ENCODE peak calls at places on chromosomes 1 and 21, in seven cellular contexts. One of them, this sample, is unnamed.

GRCh38 chr1:13725714-13726175 is 25.8 kb downstream of the PRDM2 start:
- DNase-seq in lung: no peak
- DNase-seq in transverse colon: peak; percentile 59
- DNase-seq in adrenal gland: peak; percentile 37
- DNase-seq in neural progenitor cell: peak; percentile 19
- DNase-seq in ovary: no peak
- DNase-seq in mucosa of descending colon: peak; percentile 49
- DNase-seq in this sample: peak; percentile 7

GRCh38 chr1:205255941-205256780 is 28.4 kb downstream of the TMCC2 start:
- DNase-seq in neural progenitor cell: peak; percentile 84
- DNase-seq in mucosa of descending colon: peak; percentile 94
- DNase-seq in transverse colon: peak; percentile 93
- DNase-seq in lung: peak; percentile 89
- DNase-seq in ovary: peak; percentile 92
- DNase-seq in adrenal gland: peak; percentile 96
- DNase-seq in this sample: peak; percentile 90

GRCh38 chr1:3852711-3853498 is 4.1 kb downstream of the CEP104 start:
- DNase-seq in neural progenitor cell: no peak
- DNase-seq in adrenal gland: peak; percentile 46
- DNase-seq in transverse colon: no peak
- DNase-seq in ovary: no peak
- DNase-seq in lung: no peak
- DNase-seq in mucosa of descending colon: no peak
- DNase-seq in this sample: no peak

GRCh38 chr21:31730687-31731111 is 1.2 kb downstream of the SCAF4 start:
- DNase-seq in adrenal gland: no peak
- DNase-seq in transverse colon: no peak
- DNase-seq in neural progenitor cell: peak; percentile 89
- DNase-seq in lung: no peak
- DNase-seq in ovary: no peak
- DNase-seq in mucosa of descending colon: peak; percentile 25
- DNase-seq in this sample: no peak

GRCh38 chr1:19616489-19616888 is 27.6 kb upstream of the NBL1 start:
- DNase-seq in mucosa of descending colon: no peak
- DNase-seq in transverse colon: no peak
- DNase-seq in adrenal gland: no peak
- DNase-seq in neural progenitor cell: no peak
- DNase-seq in ovary: no peak
- DNase-seq in lung: no peak
- DNase-seq in this sample: no peak

GRCh38 chr1:166258017-166258416 is 91.2 kb upstream of the FAM78B start:
- DNase-seq in transverse colon: no peak
- DNase-seq in neural progenitor cell: no peak
- DNase-seq in adrenal gland: no peak
- DNase-seq in mucosa of descending colon: no peak
- DNase-seq in ovary: no peak
- DNase-seq in lung: no peak
- DNase-seq in this sample: no peak

GRCh38 chr1:72282271-72282656 is at the start of gene NEGR1:
- DNase-seq in mucosa of descending colon: peak; percentile 37
- DNase-seq in adrenal gland: peak; percentile 32
- DNase-seq in neural progenitor cell: peak; percentile 63
- DNase-seq in ovary: peak; percentile 73
- DNase-seq in lung: peak; percentile 32
- DNase-seq in transverse colon: peak; percentile 35
- DNase-seq in this sample: peak; percentile 41

GRCh38 chr1:56709269-56709880 is 64.3 kb downstream of the PRKAA2 start:
- DNase-seq in adrenal gland: no peak
- DNase-seq in mucosa of descending colon: no peak
- DNase-seq in neural progenitor cell: peak; percentile 65
- DNase-seq in lung: no peak
- DNase-seq in ovary: no peak
- DNase-seq in transverse colon: no peak
- DNase-seq in this sample: no peak

GRCh38 chr1:16334655-16335340 is 17.5 kb downstream of the FBXO42 start:
- DNase-seq in ovary: no peak
- DNase-seq in adrenal gland: no peak
- DNase-seq in neural progenitor cell: no peak
- DNase-seq in transverse colon: no peak
- DNase-seq in lung: no peak
- DNase-seq in mucosa of descending colon: no peak
- DNase-seq in this sample: no peak

GRCh38 chr21:41604583-41605041 is 96.7 kb upstream of the TMPRSS2 start:
- DNase-seq in neural progenitor cell: peak; percentile 27
- DNase-seq in adrenal gland: no peak
- DNase-seq in mucosa of descending colon: no peak
- DNase-seq in ovary: no peak
- DNase-seq in lung: no peak
- DNase-seq in transverse colon: no peak
- DNase-seq in this sample: no peak

GRCh38 chr1:228867093-228867950 is 132.0 kb downstream of the RHOU start:
- DNase-seq in mucosa of descending colon: no peak
- DNase-seq in transverse colon: no peak
- DNase-seq in lung: no peak
- DNase-seq in ovary: no peak
- DNase-seq in adrenal gland: no peak
- DNase-seq in neural progenitor cell: no peak
- DNase-seq in this sample: peak; percentile 94

GRCh38 chr1:22341791-22342605 is 109.7 kb upstream of the ZBTB40 start:
- DNase-seq in neural progenitor cell: no peak
- DNase-seq in ovary: peak; percentile 76
- DNase-seq in transverse colon: peak; percentile 17
- DNase-seq in mucosa of descending colon: peak; percentile 51
- DNase-seq in adrenal gland: peak; percentile 80
- DNase-seq in lung: no peak
- DNase-seq in this sample: peak; percentile 69

GRCh38 chr1:168824418-168824817 is 95.4 kb upstream of the DPT start:
- DNase-seq in neural progenitor cell: no peak
- DNase-seq in mucosa of descending colon: no peak
- DNase-seq in ovary: no peak
- DNase-seq in transverse colon: no peak
- DNase-seq in lung: no peak
- DNase-seq in adrenal gland: no peak
- DNase-seq in this sample: no peak

GRCh38 chr1:221689138-221689537 is 52.8 kb downstream of the DUSP10 start:
- DNase-seq in mucosa of descending colon: no peak
- DNase-seq in neural progenitor cell: no peak
- DNase-seq in transverse colon: no peak
- DNase-seq in adrenal gland: no peak
- DNase-seq in ovary: no peak
- DNase-seq in lung: no peak
- DNase-seq in this sample: no peak

DNA sequence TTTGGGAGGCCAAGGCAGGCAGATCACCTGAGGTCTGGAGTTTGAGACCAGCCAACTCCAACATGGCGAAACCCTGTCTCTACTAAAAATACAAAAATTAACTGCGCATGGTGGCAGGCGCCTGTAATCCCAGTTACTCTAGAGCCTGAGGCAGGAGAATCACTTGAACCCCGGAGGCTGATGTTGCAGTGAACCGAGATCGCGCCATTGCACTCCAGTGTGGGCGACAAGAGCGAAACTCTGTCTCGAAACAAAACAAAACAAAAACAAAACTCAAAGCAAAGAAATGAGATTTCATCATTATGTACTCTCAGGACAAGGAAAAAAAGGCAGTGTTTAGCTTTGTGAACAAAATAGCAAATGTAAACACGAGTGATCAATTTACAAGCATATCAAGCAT is 61.0 kb downstream of the LAMC2 start:
- DNase-seq in adrenal gland: no peak
- DNase-seq in mucosa of descending colon: no peak
- DNase-seq in transverse colon: no peak
- DNase-seq in neural progenitor cell: no peak
- DNase-seq in ovary: no peak
- DNase-seq in lung: no peak
- DNase-seq in this sample: no peak
- TF ChIP-seq CTCF in adrenal gland: no peak
- TF ChIP-seq CTCF in mucosa of descending colon: no peak
- TF ChIP-seq CTCF in transverse colon: no peak
- TF ChIP-seq CTCF in neural progenitor cell: no peak
- TF ChIP-seq CTCF in ovary: no peak
- TF ChIP-seq CTCF in lung: no peak
- TF ChIP-seq CTCF in this sample: no peak

DNA sequence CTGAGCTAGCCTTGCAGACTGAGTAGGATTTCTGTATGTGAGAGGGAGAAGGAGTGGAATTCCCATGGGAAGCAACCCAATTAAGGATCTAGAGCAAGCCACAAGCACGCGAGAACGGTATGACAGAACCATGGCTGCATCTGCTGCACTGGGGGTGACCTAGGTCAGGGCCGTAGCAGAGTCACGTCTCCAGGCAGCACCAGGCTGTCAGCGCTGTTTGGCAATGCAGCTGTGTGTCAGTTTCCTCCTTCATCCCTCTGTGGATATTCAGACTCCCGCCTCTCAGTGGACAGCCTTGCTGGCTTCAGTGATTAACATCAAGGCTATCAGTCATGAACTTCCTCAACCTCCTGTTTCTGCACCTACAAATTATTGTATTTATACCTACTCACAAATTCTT is 118.1 kb upstream of the PPP2R5A start:
- DNase-seq in transverse colon: no peak
- DNase-seq in adrenal gland: peak; percentile 83
- DNase-seq in ovary: no peak
- DNase-seq in mucosa of descending colon: no peak
- DNase-seq in neural progenitor cell: no peak
- DNase-seq in lung: no peak
- DNase-seq in this sample: peak; percentile 31
- H3K4me3 ChIP-seq in transverse colon: no peak overlapping the region
- H3K4me3 ChIP-seq in adrenal gland: no peak overlapping the region
- H3K4me3 ChIP-seq in ovary: no peak overlapping the region
- H3K4me3 ChIP-seq in mucosa of descending colon: no peak overlapping the region
- H3K4me3 ChIP-seq in neural progenitor cell: no peak overlapping the region
- H3K4me3 ChIP-seq in lung: peak overlapping the region; percentile 4
- H3K4me3 ChIP-seq in this sample: no peak overlapping the region

GRCh38 chr1:64915381-64916274 is 50.7 kb downstream of the JAK1 start:
- DNase-seq in lung: no peak
- DNase-seq in ovary: no peak
- DNase-seq in neural progenitor cell: no peak
- DNase-seq in adrenal gland: no peak
- DNase-seq in transverse colon: peak; percentile 68
- DNase-seq in mucosa of descending colon: peak; percentile 44
- DNase-seq in this sample: no peak

GRCh38 chr1:64909021-64909420 is 57.3 kb downstream of the JAK1 start:
- DNase-seq in ovary: no peak
- DNase-seq in neural progenitor cell: no peak
- DNase-seq in mucosa of descending colon: no peak
- DNase-seq in transverse colon: no peak
- DNase-seq in adrenal gland: no peak
- DNase-seq in lung: no peak
- DNase-seq in this sample: no peak

GRCh38 chr1:64911326-64911725 is 55.0 kb downstream of the JAK1 start:
- DNase-seq in lung: no peak
- DNase-seq in transverse colon: no peak
- DNase-seq in adrenal gland: no peak
- DNase-seq in mucosa of descending colon: no peak
- DNase-seq in ovary: no peak
- DNase-seq in neural progenitor cell: no peak
- DNase-seq in this sample: no peak

GRCh38 chr1:64913361-64914015 is 52.9 kb downstream of the JAK1 start:
- DNase-seq in mucosa of descending colon: no peak
- DNase-seq in transverse colon: no peak
- DNase-seq in ovary: no peak
- DNase-seq in neural progenitor cell: no peak
- DNase-seq in adrenal gland: no peak
- DNase-seq in lung: no peak
- DNase-seq in this sample: no peak

GRCh38 chr1:64912191-64912590 is 54.2 kb downstream of the JAK1 start:
- DNase-seq in ovary: no peak
- DNase-seq in transverse colon: no peak
- DNase-seq in adrenal gland: no peak
- DNase-seq in neural progenitor cell: no peak
- DNase-seq in mucosa of descending colon: no peak
- DNase-seq in lung: no peak
- DNase-seq in this sample: no peak
- H3K4me1 ChIP-seq in ovary: peaks cover 26% of the 10 kb centered on the region
- H3K4me1 ChIP-seq in transverse colon: peaks cover 81% of the 10 kb centered on the region
- H3K4me1 ChIP-seq in adrenal gland: peaks cover 43% of the 10 kb centered on the region
- H3K4me1 ChIP-seq in neural progenitor cell: no peaks in the 10 kb centered on the region
- H3K4me1 ChIP-seq in mucosa of descending colon: peaks cover 28% of the 10 kb centered on the region
- H3K4me1 ChIP-seq in lung: peaks cover 14% of the 10 kb centered on the region
- H3K4me1 ChIP-seq in this sample: no peaks in the 10 kb centered on the region

GRCh38 chr1:1428174-1428573 is 7.1 kb upstream of the ANKRD65 start:
- DNase-seq in mucosa of descending colon: no peak
- DNase-seq in lung: no peak
- DNase-seq in neural progenitor cell: no peak
- DNase-seq in transverse colon: no peak
- DNase-seq in adrenal gland: no peak
- DNase-seq in ovary: no peak
- DNase-seq in this sample: peak; percentile 17

GRCh38 chr1:1431845-1432565 is 3.5 kb upstream of the VWA1 start:
- DNase-seq in mucosa of descending colon: peak; percentile 81
- DNase-seq in lung: peak; percentile 76
- DNase-seq in adrenal gland: no peak
- DNase-seq in transverse colon: peak; percentile 74
- DNase-seq in neural progenitor cell: peak; percentile 53
- DNase-seq in ovary: peak; percentile 67
- DNase-seq in this sample: peak; percentile 63

GRCh38 chr1:1429671-1430073 is 5.8 kb upstream of the VWA1 start:
- DNase-seq in ovary: no peak
- DNase-seq in adrenal gland: no peak
- DNase-seq in neural progenitor cell: no peak
- DNase-seq in lung: no peak
- DNase-seq in mucosa of descending colon: no peak
- DNase-seq in transverse colon: no peak
- DNase-seq in this sample: no peak

GRCh38 chr1:1431006-1431844 is 4.3 kb upstream of the VWA1 start:
- DNase-seq in adrenal gland: no peak
- DNase-seq in transverse colon: no peak
- DNase-seq in ovary: no peak
- DNase-seq in neural progenitor cell: no peak
- DNase-seq in lung: no peak
- DNase-seq in mucosa of descending colon: no peak
- DNase-seq in this sample: no peak

GRCh38 chr1:1430114-1430982 is 5.1 kb upstream of the VWA1 start:
- DNase-seq in transverse colon: no peak
- DNase-seq in lung: peak; percentile 63
- DNase-seq in ovary: peak; percentile 97
- DNase-seq in adrenal gland: peak; percentile 92
- DNase-seq in mucosa of descending colon: peak; percentile 61
- DNase-seq in neural progenitor cell: peak; percentile 66
- DNase-seq in this sample: peak; percentile 66
- TF ChIP-seq CTCF in transverse colon: peak; percentile 36
- TF ChIP-seq CTCF in lung: no peak
- TF ChIP-seq CTCF in ovary: peak; percentile 61
- TF ChIP-seq CTCF in adrenal gland: peak; percentile 53
- TF ChIP-seq CTCF in mucosa of descending colon: no peak
- TF ChIP-seq CTCF in neural progenitor cell: peak; percentile 36
- TF ChIP-seq CTCF in this sample: peak; percentile 14